ENCODE peak calls at places on chromosomes 1 and 21, in ten cellular contexts. X, G, H, Q, N, S, Y, M, P and A are unnamed samples.

GRCh38 chr1:185934476-185935189 is 200.4 kb downstream of the HMCN1 start:
- DNase-seq in Y (no peak), H (no peak), P (peak; percentile 51), S (no peak), G (no peak), Q (peak; percentile 56), N (no peak), M (no peak), X (no peak), A (peak; percentile 30)

GRCh38 chr1:230368363-230368762 is 57.8 kb downstream of the PGBD5 start:
- DNase-seq in G (no peak), X (no peak), Y (no peak), P (no peak), M (no peak), Q (no peak), S (no peak), H (no peak), N (no peak), A (no peak)

GRCh38 chr1:223628233-223628632 is 37.3 kb downstream of the CAPN8 start:
- DNase-seq in M (peak; percentile 43), Y (no peak), S (peak; percentile 39), Q (no peak), G (peak; percentile 46), H (peak; percentile 6), X (no peak), P (peak; percentile 2), N (no peak), A (peak; percentile 6)

GRCh38 chr21:30478015-30478414 is 2.2 kb downstream of the KRTAP19-1 start:
- DNase-seq in S (no peak), G (no peak), H (no peak), N (no peak), X (no peak), Y (no peak), Q (no peak), P (no peak), M (no peak), A (no peak)

GRCh38 chr21:32562426-32562825 is 22.9 kb downstream of the TCP10L start:
- DNase-seq in S (peak; percentile 9), M (no peak), G (no peak), P (peak; percentile 77), Q (peak; percentile 50), X (peak; percentile 58), N (no peak), H (no peak), Y (no peak), A (peak; percentile 64)

GRCh38 chr1:229204863-229205777 is 65.8 kb upstream of the RAB4A start:
- DNase-seq in P (peak; percentile 87), S (peak; percentile 24), Q (no peak), M (no peak), Y (no peak), H (no peak), X (no peak), G (no peak), N (no peak), A (peak; percentile 79)

GRCh38 chr1:42368096-42368795 is 12.3 kb upstream of the RIMKLA start:
- DNase-seq in S (no peak), P (no peak), Y (no peak), Q (peak; percentile 79), M (no peak), H (no peak), X (no peak), N (no peak), G (no peak), A (no peak)

GRCh38 chr1:115251856-115252255 is 86.2 kb downstream of the NGF start:
- DNase-seq in H (no peak), P (peak; percentile 86), G (no peak), X (no peak), N (no peak), Y (no peak), M (no peak), S (no peak), Q (peak; percentile 75), A (peak; percentile 95)

GRCh38 chr1:119516680-119517079 is 9.7 kb downstream of the HSD3B1 start:
- DNase-seq in P (no peak), M (no peak), G (no peak), S (no peak), X (no peak), H (no peak), Y (no peak), Q (no peak), N (no peak), A (no peak)

GRCh38 chr21:29904359-29905282 is 35.2 kb downstream of the GRIK1 start:
- DNase-seq in Q (no peak), H (no peak), X (no peak), Y (no peak), N (no peak), S (no peak), G (no peak), P (peak; percentile 89), M (no peak), A (peak; percentile 2)

GRCh38 chr1:159920202-159920601 is 5.1 kb downstream of the TAGLN2 start:
- DNase-seq in N (no peak), Y (no peak), X (no peak), S (no peak), M (no peak), P (no peak), Q (no peak), H (no peak), G (no peak), A (no peak)

GRCh38 chr1:91736999-91737615 is 148.8 kb downstream of the TGFBR3 start:
- DNase-seq in N (no peak), M (no peak), X (no peak), G (no peak), Y (no peak), P (no peak), H (no peak), S (no peak), Q (peak; percentile 85), A (peak; percentile 87)

GRCh38 chr21:46605759-46606426 is 1.0 kb upstream of the S100B start:
- DNase-seq in H (no peak), G (peak; percentile 72), M (peak; percentile 16), Q (no peak), P (no peak), S (peak; percentile 80), Y (no peak), N (no peak), X (peak; percentile 49), A (no peak)

GRCh38 chr1:201480231-201481003 is 11.4 kb upstream of the PHLDA3 start:
- DNase-seq in G (peak; percentile 80), S (peak; percentile 82), Y (peak; percentile 89), P (peak; percentile 75), M (peak; percentile 59), X (peak; percentile 89), Q (peak; percentile 74), N (no peak), H (peak; percentile 42), A (no peak)

GRCh38 chr1:190172636-190173410 is 304.8 kb downstream of the BRINP3 start:
- DNase-seq in M (no peak), P (no peak), X (no peak), G (no peak), Y (no peak), S (no peak), H (no peak), N (no peak), Q (no peak), A (peak; percentile 55)

GRCh38 chr1:226223157-226223785 is at the start of gene MIXL1:
- DNase-seq in P (no peak), Y (no peak), Q (no peak), M (peak; percentile 3), X (no peak), H (no peak), G (peak; percentile 48), S (no peak), N (no peak), A (no peak)

GRCh38 chr21:27569831-27570230 is 602.9 kb upstream of the ADAMTS5 start:
- DNase-seq in Q (no peak), N (no peak), G (no peak), Y (no peak), X (no peak), P (no peak), H (no peak), M (no peak), S (no peak), A (no peak)

GRCh38 chr1:209207701-209208286 is 375.7 kb upstream of the CAMK1G start:
- DNase-seq in G (peak; percentile 65), S (peak; percentile 10), P (peak; percentile 26), Q (peak; percentile 54), N (no peak), X (peak; percentile 59), Y (no peak), M (peak; percentile 11), H (no peak), A (peak; percentile 47)

GRCh38 chr1:247494746-247495145 is 36.8 kb upstream of the OR2B11 start:
- DNase-seq in S (no peak), X (no peak), Q (no peak), G (no peak), M (no peak), N (no peak), H (no peak), P (no peak), Y (no peak), A (no peak)

GRCh38 chr1:2135425-2135824 is 59.1 kb downstream of the FAAP20 start:
- DNase-seq in P (peak; percentile 47), Y (no peak), M (no peak), Q (no peak), S (no peak), N (no peak), G (no peak), X (peak; percentile 79), H (no peak), A (peak; percentile 68)

GRCh38 chr21:32558131-32558530 is 27.2 kb downstream of the TCP10L start:
- DNase-seq in Q (no peak), S (no peak), G (no peak), P (no peak), H (no peak), N (no peak), M (no peak), X (no peak), Y (no peak), A (no peak)

GRCh38 chr1:221740260-221740830 is 1.5 kb downstream of the DUSP10 start:
- DNase-seq in Q (peak; percentile 18), S (no peak), Y (no peak), H (no peak), P (no peak), G (no peak), X (no peak), M (no peak), N (no peak), A (no peak)

GRCh38 chr1:33712176-33712575 is 151.7 kb upstream of the HMGB4 start:
- DNase-seq in M (no peak), S (no peak), H (no peak), G (no peak), X (no peak), Y (peak; percentile 54), Q (no peak), P (no peak), N (no peak), A (no peak)